ENCODE peak calls at places on chromosomes 16 and 17, in five cellular contexts. J is A549, Z is left lung, L is AG04449, U is uterus. H is an unnamed sample.

GRCh38 chr17:29495011-29495410 is 71.8 kb downstream of the ABHD15 start:
- DNase-seq in J (no peak), Z (no peak), L (peak; percentile 17), U (no peak), H (no peak)

GRCh38 chr16:85004587-85005205 is 6.6 kb downstream of the ZDHHC7 start:
- DNase-seq in J (peak; percentile 77), Z (no peak), L (peak; percentile 70), U (peak; percentile 53), H (no peak)

GRCh38 chr17:75340636-75341035 is 51.4 kb upstream of the SLC25A19 start:
- DNase-seq in J (no peak), Z (no peak), L (no peak), U (no peak), H (no peak)

GRCh38 chr17:50166518-50167181 is 845 bp downstream of the SGCA start:
- DNase-seq in J (no peak), Z (peak; percentile 10), L (no peak), U (no peak), H (no peak)

GRCh38 chr17:8084250-8084649 is 3.3 kb downstream of the ALOX12B start:
- DNase-seq in J (no peak), Z (no peak), L (no peak), U (no peak), H (no peak)

GRCh38 chr17:17445925-17446665 is 30.7 kb upstream of the MED9 start:
- DNase-seq in J (peak; percentile 98), Z (no peak), L (peak; percentile 74), U (no peak), H (no peak)

GRCh38 chr17:77258638-77259037 is 117.9 kb downstream of the SEC14L1 start:
- DNase-seq in J (no peak), Z (no peak), L (no peak), U (no peak), H (no peak)

GRCh38 chr16:68645494-68646388 is 631 bp downstream of the CDH3 start:
- DNase-seq in J (no peak), Z (peak; percentile 81), L (no peak), U (peak; percentile 29), H (peak; percentile 84)

GRCh38 chr16:51012396-51012795 is 138.7 kb downstream of the SALL1 start:
- DNase-seq in J (no peak), Z (no peak), L (no peak), U (no peak), H (no peak)

GRCh38 chr17:50783193-50783660 is 15.9 kb upstream of the ANKRD40CL start:
- DNase-seq in J (peak; percentile 99), Z (peak; percentile 96), L (no peak), U (peak; percentile 82), H (peak; percentile 96)

GRCh38 chr17:51425793-51426192 is 165.4 kb downstream of the UTP18 start:
- DNase-seq in J (no peak), Z (no peak), L (no peak), U (no peak), H (peak; percentile 15)

GRCh38 chr17:57671546-57672204 is 73.4 kb downstream of the CCDC182 start:
- DNase-seq in J (peak; percentile 95), Z (peak; percentile 88), L (no peak), U (peak; percentile 65), H (peak; percentile 86)

GRCh38 chr16:51556694-51557327 is 405.7 kb upstream of the SALL1 start:
- DNase-seq in J (peak; percentile 79), Z (no peak), L (peak; percentile 69), U (peak; percentile 76), H (no peak)

GRCh38 chr16:72995151-72995881 is 52.6 kb downstream of the ZFHX3 start:
- DNase-seq in J (peak; percentile 56), Z (no peak), L (no peak), U (no peak), H (no peak)

GRCh38 chr16:50464325-50465290 is 83.6 kb upstream of the NKD1 start:
- DNase-seq in J (no peak), Z (no peak), L (no peak), U (no peak), H (no peak)

GRCh38 chr16:1688807-1689560 is 10.9 kb downstream of the JPT2 start:
- DNase-seq in J (peak; percentile 89), Z (no peak), L (no peak), U (no peak), H (no peak)

GRCh38 chr16:46976550-46976949 is 3.1 kb upstream of the DNAJA2 start:
- DNase-seq in J (no peak), Z (no peak), L (no peak), U (no peak), H (peak; percentile 7)

GRCh38 chr17:42559076-42559475 is 2.9 kb upstream of the COASY start:
- DNase-seq in J (no peak), Z (no peak), L (no peak), U (no peak), H (no peak)

GRCh38 chr16:69613283-69614154 is 47.8 kb downstream of the NFAT5 start:
- DNase-seq in J (no peak), Z (no peak), L (no peak), U (no peak), H (no peak)

GRCh38 chr17:77373298-77374169 is 232.8 kb downstream of the SEC14L1 start:
- DNase-seq in J (no peak), Z (no peak), L (no peak), U (peak; percentile 75), H (no peak)

GRCh38 chr16:85125570-85126382 is 13.5 kb upstream of the CIBAR2 start:
- DNase-seq in J (no peak), Z (no peak), L (no peak), U (no peak), H (no peak)

GRCh38 chr17:79144090-79144610 is 69.5 kb downstream of the ENGASE start:
- DNase-seq in J (no peak), Z (no peak), L (no peak), U (no peak), H (no peak)

DNA sequence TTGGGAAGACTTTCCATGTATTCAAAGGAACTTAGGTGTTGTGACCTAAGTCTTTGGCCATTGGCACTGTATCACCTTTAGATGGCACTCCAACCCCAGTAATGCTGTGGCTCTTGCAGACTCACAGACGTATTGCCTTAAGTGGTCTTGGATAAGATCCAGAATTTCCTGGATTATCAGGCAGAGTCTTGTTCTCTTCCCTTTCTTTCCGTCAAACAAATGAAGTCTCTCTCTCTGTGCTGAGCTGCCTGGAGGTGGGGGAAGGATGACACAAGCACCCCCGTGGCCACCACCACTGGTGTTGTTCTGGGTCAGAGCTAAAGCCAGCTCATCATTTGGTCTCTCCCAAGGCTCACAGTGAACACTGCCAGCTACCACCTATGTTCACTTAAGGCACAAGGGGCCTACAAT is 789.9 kb upstream of the KIF2B start:
- DNase-seq in J (no peak), Z (no peak), L (no peak), U (no peak), H (no peak)
- TF ChIP-seq CTCF in J (peak; percentile 9), Z (no peak), L (no peak), U (no peak), H (peak; percentile 53)

GRCh38 chr16:585351-585750 is 4.5 kb upstream of the RAB40C start:
- DNase-seq in J (no peak), Z (no peak), L (no peak), U (peak; percentile 22), H (no peak)
- TF ChIP-seq CTCF in J (no peak), Z (no peak), L (no peak), U (no peak), H (no peak)

DNA sequence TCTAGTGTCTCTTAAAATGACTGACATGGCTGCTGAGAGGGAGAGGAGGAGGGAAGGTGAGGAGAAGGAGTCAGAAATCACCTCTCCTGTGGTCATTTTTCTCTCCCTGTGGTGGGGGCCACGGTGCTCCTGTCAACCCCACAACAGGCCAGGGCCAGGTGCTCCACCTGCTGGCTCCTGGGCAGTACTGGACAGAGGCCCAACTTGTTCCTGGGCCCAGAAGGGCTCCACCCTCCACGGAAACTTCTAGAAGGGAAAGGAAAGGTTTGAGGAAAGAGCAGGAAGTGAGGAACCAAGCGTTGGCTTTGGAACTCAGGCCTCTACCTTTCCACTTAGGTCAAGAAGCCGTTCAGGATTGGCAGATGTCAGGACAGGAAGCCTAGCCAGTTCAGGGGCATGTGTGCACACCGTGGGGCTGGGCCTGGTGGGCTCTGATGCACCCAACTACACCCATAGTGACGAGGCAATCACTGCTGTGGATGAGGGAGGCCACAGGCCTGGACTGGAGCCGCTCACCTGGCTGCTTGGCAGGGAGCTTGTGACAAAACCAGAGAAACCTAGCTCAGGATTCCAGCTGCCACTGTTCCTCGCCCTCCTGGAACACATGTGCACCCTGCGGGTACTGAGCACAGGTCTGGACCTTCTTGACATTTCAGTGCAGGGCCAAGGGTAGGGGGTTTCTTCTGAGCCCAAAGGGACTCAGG is 36.1 kb downstream of the WNT3 start:
- DNase-seq in J (peak; percentile 74), Z (no peak), L (no peak), U (no peak), H (no peak)
- TF ChIP-seq CTCF in J (peak; percentile 86), Z (peak; percentile 29), L (peak; percentile 66), U (no peak), H (peak; percentile 63)

DNA sequence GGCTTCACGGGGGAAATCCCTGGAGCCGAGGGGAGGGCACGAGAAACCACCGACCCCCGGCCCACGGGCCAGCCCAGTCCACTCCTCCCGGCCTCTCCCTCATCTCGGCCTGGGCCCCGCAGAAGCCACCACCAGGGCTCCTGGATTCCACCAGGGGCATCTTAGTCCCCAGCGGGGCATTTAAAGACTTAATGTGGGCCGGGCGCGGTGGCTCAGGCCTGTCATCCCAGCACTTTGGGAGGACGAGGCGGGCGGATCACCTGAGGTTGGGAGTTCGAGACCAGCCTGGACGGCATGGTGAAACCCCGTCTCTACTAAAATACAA is 24.1 kb upstream of the ABR start:
- DNase-seq in J (peak; percentile 75), Z (no peak), L (no peak), U (no peak), H (no peak)
- TF ChIP-seq CTCF in J (no peak), Z (no peak), L (no peak), U (no peak), H (no peak)

GRCh38 chr16:81181013-81181720 is 57.3 kb upstream of the BCO1 start:
- DNase-seq in J (peak; percentile 94), Z (no peak), L (peak; percentile 82), U (peak; percentile 89), H (peak; percentile 91)
- TF ChIP-seq CTCF in J (no peak), Z (no peak), L (no peak), U (no peak), H (no peak)